ENCODE peak calls at places on chromosomes 16 and 17, in seven cellular contexts. One of them, this sample, is unnamed.
A peak's percentile ranks its signal among the peaks of the same experiment; 100 is the strongest.

GRCh38 chr17:41592601-41593305 is 6.1 kb upstream of the KRT14 start:
- DNase-seq in activated CD4-positive, alpha-beta T cell treated with anti-CD3 and anti-CD28 coated beads, Interleukin-2, amount 10 ng/mL, durations not matched to agents 24 days and 14 days: no peak
- DNase-seq in iPS-NIHi11: no peak
- DNase-seq in stromal cell of bone marrow: no peak
- DNase-seq in ovary: no peak
- DNase-seq in stimulated activated CD4-positive, alpha-beta T cell treated with anti-CD3 and anti-CD28 coated beads, TNF-alpha, amount 100 ng/mL, for 48 hours: no peak
- DNase-seq in MCF 10A: no peak
- DNase-seq in this sample: no peak

GRCh38 chr16:57539072-57539796 is 2.9 kb upstream of the CCDC102A start:
- DNase-seq in activated CD4-positive, alpha-beta T cell treated with anti-CD3 and anti-CD28 coated beads, Interleukin-2, amount 10 ng/mL, durations not matched to agents 24 days and 14 days: no peak
- DNase-seq in iPS-NIHi11: no peak
- DNase-seq in stromal cell of bone marrow: no peak
- DNase-seq in ovary: no peak
- DNase-seq in stimulated activated CD4-positive, alpha-beta T cell treated with anti-CD3 and anti-CD28 coated beads, TNF-alpha, amount 100 ng/mL, for 48 hours: no peak
- DNase-seq in MCF 10A: no peak
- DNase-seq in this sample: no peak

GRCh38 chr16:88454315-88455057 is 1.4 kb downstream of the ZFPM1 start:
- DNase-seq in activated CD4-positive, alpha-beta T cell treated with anti-CD3 and anti-CD28 coated beads, Interleukin-2, amount 10 ng/mL, durations not matched to agents 24 days and 14 days: peak; percentile 85
- DNase-seq in iPS-NIHi11: no peak
- DNase-seq in stromal cell of bone marrow: no peak
- DNase-seq in ovary: no peak
- DNase-seq in stimulated activated CD4-positive, alpha-beta T cell treated with anti-CD3 and anti-CD28 coated beads, TNF-alpha, amount 100 ng/mL, for 48 hours: peak; percentile 31
- DNase-seq in MCF 10A: no peak
- DNase-seq in this sample: no peak

GRCh38 chr16:12426122-12426521 is 377.6 kb downstream of the CPPED1 start:
- DNase-seq in activated CD4-positive, alpha-beta T cell treated with anti-CD3 and anti-CD28 coated beads, Interleukin-2, amount 10 ng/mL, durations not matched to agents 24 days and 14 days: no peak
- DNase-seq in iPS-NIHi11: no peak
- DNase-seq in stromal cell of bone marrow: no peak
- DNase-seq in ovary: no peak
- DNase-seq in stimulated activated CD4-positive, alpha-beta T cell treated with anti-CD3 and anti-CD28 coated beads, TNF-alpha, amount 100 ng/mL, for 48 hours: no peak
- DNase-seq in MCF 10A: no peak
- DNase-seq in this sample: no peak

GRCh38 chr16:2246301-2246885 is 5.0 kb downstream of the ECI1 start:
- DNase-seq in activated CD4-positive, alpha-beta T cell treated with anti-CD3 and anti-CD28 coated beads, Interleukin-2, amount 10 ng/mL, durations not matched to agents 24 days and 14 days: no peak
- DNase-seq in iPS-NIHi11: no peak
- DNase-seq in stromal cell of bone marrow: no peak
- DNase-seq in ovary: no peak
- DNase-seq in stimulated activated CD4-positive, alpha-beta T cell treated with anti-CD3 and anti-CD28 coated beads, TNF-alpha, amount 100 ng/mL, for 48 hours: no peak
- DNase-seq in MCF 10A: no peak
- DNase-seq in this sample: no peak

GRCh38 chr16:81003064-81003463 is 3.6 kb downstream of the CMC2 start:
- DNase-seq in activated CD4-positive, alpha-beta T cell treated with anti-CD3 and anti-CD28 coated beads, Interleukin-2, amount 10 ng/mL, durations not matched to agents 24 days and 14 days: no peak
- DNase-seq in iPS-NIHi11: no peak
- DNase-seq in stromal cell of bone marrow: no peak
- DNase-seq in ovary: no peak
- DNase-seq in stimulated activated CD4-positive, alpha-beta T cell treated with anti-CD3 and anti-CD28 coated beads, TNF-alpha, amount 100 ng/mL, for 48 hours: no peak
- DNase-seq in MCF 10A: no peak
- DNase-seq in this sample: no peak

GRCh38 chr17:41971721-41972523 is 5.3 kb downstream of the CNP start:
- DNase-seq in activated CD4-positive, alpha-beta T cell treated with anti-CD3 and anti-CD28 coated beads, Interleukin-2, amount 10 ng/mL, durations not matched to agents 24 days and 14 days: no peak
- DNase-seq in iPS-NIHi11: no peak
- DNase-seq in stromal cell of bone marrow: no peak
- DNase-seq in ovary: no peak
- DNase-seq in stimulated activated CD4-positive, alpha-beta T cell treated with anti-CD3 and anti-CD28 coated beads, TNF-alpha, amount 100 ng/mL, for 48 hours: no peak
- DNase-seq in MCF 10A: no peak
- DNase-seq in this sample: no peak

GRCh38 chr16:58264961-58265479 is 29.8 kb downstream of the PRSS54 start:
- DNase-seq in activated CD4-positive, alpha-beta T cell treated with anti-CD3 and anti-CD28 coated beads, Interleukin-2, amount 10 ng/mL, durations not matched to agents 24 days and 14 days: no peak
- DNase-seq in iPS-NIHi11: no peak
- DNase-seq in stromal cell of bone marrow: peak; percentile 56
- DNase-seq in ovary: no peak
- DNase-seq in stimulated activated CD4-positive, alpha-beta T cell treated with anti-CD3 and anti-CD28 coated beads, TNF-alpha, amount 100 ng/mL, for 48 hours: peak; percentile 8
- DNase-seq in MCF 10A: peak; percentile 86
- DNase-seq in this sample: no peak

GRCh38 chr17:8046929-8047768 is 8.3 kb downstream of the ALOX15B start:
- DNase-seq in activated CD4-positive, alpha-beta T cell treated with anti-CD3 and anti-CD28 coated beads, Interleukin-2, amount 10 ng/mL, durations not matched to agents 24 days and 14 days: no peak
- DNase-seq in iPS-NIHi11: no peak
- DNase-seq in stromal cell of bone marrow: no peak
- DNase-seq in ovary: no peak
- DNase-seq in stimulated activated CD4-positive, alpha-beta T cell treated with anti-CD3 and anti-CD28 coated beads, TNF-alpha, amount 100 ng/mL, for 48 hours: no peak
- DNase-seq in MCF 10A: no peak
- DNase-seq in this sample: no peak

GRCh38 chr17:27569257-27569722 is 61.7 kb upstream of the LGALS9 start:
- DNase-seq in activated CD4-positive, alpha-beta T cell treated with anti-CD3 and anti-CD28 coated beads, Interleukin-2, amount 10 ng/mL, durations not matched to agents 24 days and 14 days: peak; percentile 81
- DNase-seq in iPS-NIHi11: peak; percentile 82
- DNase-seq in stromal cell of bone marrow: no peak
- DNase-seq in ovary: peak; percentile 45
- DNase-seq in stimulated activated CD4-positive, alpha-beta T cell treated with anti-CD3 and anti-CD28 coated beads, TNF-alpha, amount 100 ng/mL, for 48 hours: peak; percentile 47
- DNase-seq in MCF 10A: peak; percentile 61
- DNase-seq in this sample: no peak

GRCh38 chr17:2090804-2091534 is 36.1 kb downstream of the HIC1 start:
- DNase-seq in activated CD4-positive, alpha-beta T cell treated with anti-CD3 and anti-CD28 coated beads, Interleukin-2, amount 10 ng/mL, durations not matched to agents 24 days and 14 days: no peak
- DNase-seq in iPS-NIHi11: peak; percentile 86
- DNase-seq in stromal cell of bone marrow: peak; percentile 89
- DNase-seq in ovary: peak; percentile 74
- DNase-seq in stimulated activated CD4-positive, alpha-beta T cell treated with anti-CD3 and anti-CD28 coated beads, TNF-alpha, amount 100 ng/mL, for 48 hours: no peak
- DNase-seq in MCF 10A: peak; percentile 54
- DNase-seq in this sample: no peak

GRCh38 chr17:19411641-19412040 is 609 bp downstream of the RNF112 start:
- DNase-seq in activated CD4-positive, alpha-beta T cell treated with anti-CD3 and anti-CD28 coated beads, Interleukin-2, amount 10 ng/mL, durations not matched to agents 24 days and 14 days: no peak
- DNase-seq in iPS-NIHi11: no peak
- DNase-seq in stromal cell of bone marrow: no peak
- DNase-seq in ovary: no peak
- DNase-seq in stimulated activated CD4-positive, alpha-beta T cell treated with anti-CD3 and anti-CD28 coated beads, TNF-alpha, amount 100 ng/mL, for 48 hours: no peak
- DNase-seq in MCF 10A: no peak
- DNase-seq in this sample: no peak

GRCh38 chr17:78000351-78000750 is 41.8 kb downstream of the TNRC6C start:
- DNase-seq in activated CD4-positive, alpha-beta T cell treated with anti-CD3 and anti-CD28 coated beads, Interleukin-2, amount 10 ng/mL, durations not matched to agents 24 days and 14 days: no peak
- DNase-seq in iPS-NIHi11: no peak
- DNase-seq in stromal cell of bone marrow: peak; percentile 11
- DNase-seq in ovary: no peak
- DNase-seq in stimulated activated CD4-positive, alpha-beta T cell treated with anti-CD3 and anti-CD28 coated beads, TNF-alpha, amount 100 ng/mL, for 48 hours: no peak
- DNase-seq in MCF 10A: no peak
- DNase-seq in this sample: no peak

GRCh38 chr17:12342609-12343248 is 322.1 kb downstream of the MAP2K4 start:
- DNase-seq in activated CD4-positive, alpha-beta T cell treated with anti-CD3 and anti-CD28 coated beads, Interleukin-2, amount 10 ng/mL, durations not matched to agents 24 days and 14 days: peak; percentile 38
- DNase-seq in iPS-NIHi11: peak; percentile 78
- DNase-seq in stromal cell of bone marrow: peak; percentile 2
- DNase-seq in ovary: peak; percentile 26
- DNase-seq in stimulated activated CD4-positive, alpha-beta T cell treated with anti-CD3 and anti-CD28 coated beads, TNF-alpha, amount 100 ng/mL, for 48 hours: peak; percentile 0
- DNase-seq in MCF 10A: peak; percentile 16
- DNase-seq in this sample: no peak

GRCh38 chr17:20935740-20936139 is 107.1 kb downstream of the USP22 start:
- DNase-seq in activated CD4-positive, alpha-beta T cell treated with anti-CD3 and anti-CD28 coated beads, Interleukin-2, amount 10 ng/mL, durations not matched to agents 24 days and 14 days: no peak
- DNase-seq in iPS-NIHi11: no peak
- DNase-seq in stromal cell of bone marrow: peak; percentile 68
- DNase-seq in ovary: no peak
- DNase-seq in stimulated activated CD4-positive, alpha-beta T cell treated with anti-CD3 and anti-CD28 coated beads, TNF-alpha, amount 100 ng/mL, for 48 hours: no peak
- DNase-seq in MCF 10A: peak; percentile 89
- DNase-seq in this sample: no peak

GRCh38 chr17:75152971-75153853 is 1.1 kb downstream of the JPT1 start:
- DNase-seq in activated CD4-positive, alpha-beta T cell treated with anti-CD3 and anti-CD28 coated beads, Interleukin-2, amount 10 ng/mL, durations not matched to agents 24 days and 14 days: peak; percentile 81
- DNase-seq in iPS-NIHi11: peak; percentile 49
- DNase-seq in stromal cell of bone marrow: no peak
- DNase-seq in ovary: no peak
- DNase-seq in stimulated activated CD4-positive, alpha-beta T cell treated with anti-CD3 and anti-CD28 coated beads, TNF-alpha, amount 100 ng/mL, for 48 hours: no peak
- DNase-seq in MCF 10A: peak; percentile 71
- DNase-seq in this sample: no peak

GRCh38 chr16:502179-502943 is 25.2 kb upstream of the CAPN15 start:
- DNase-seq in activated CD4-positive, alpha-beta T cell treated with anti-CD3 and anti-CD28 coated beads, Interleukin-2, amount 10 ng/mL, durations not matched to agents 24 days and 14 days: no peak
- DNase-seq in iPS-NIHi11: no peak
- DNase-seq in stromal cell of bone marrow: no peak
- DNase-seq in ovary: no peak
- DNase-seq in stimulated activated CD4-positive, alpha-beta T cell treated with anti-CD3 and anti-CD28 coated beads, TNF-alpha, amount 100 ng/mL, for 48 hours: no peak
- DNase-seq in MCF 10A: no peak
- DNase-seq in this sample: no peak

GRCh38 chr17:79046501-79047280 is 22.7 kb downstream of the C1QTNF1 start:
- DNase-seq in activated CD4-positive, alpha-beta T cell treated with anti-CD3 and anti-CD28 coated beads, Interleukin-2, amount 10 ng/mL, durations not matched to agents 24 days and 14 days: no peak
- DNase-seq in iPS-NIHi11: no peak
- DNase-seq in stromal cell of bone marrow: no peak
- DNase-seq in ovary: no peak
- DNase-seq in stimulated activated CD4-positive, alpha-beta T cell treated with anti-CD3 and anti-CD28 coated beads, TNF-alpha, amount 100 ng/mL, for 48 hours: no peak
- DNase-seq in MCF 10A: no peak
- DNase-seq in this sample: no peak

GRCh38 chr16:54027126-54027922 is 259.3 kb downstream of the IRX3 start:
- DNase-seq in activated CD4-positive, alpha-beta T cell treated with anti-CD3 and anti-CD28 coated beads, Interleukin-2, amount 10 ng/mL, durations not matched to agents 24 days and 14 days: no peak
- DNase-seq in iPS-NIHi11: no peak
- DNase-seq in stromal cell of bone marrow: no peak
- DNase-seq in ovary: no peak
- DNase-seq in stimulated activated CD4-positive, alpha-beta T cell treated with anti-CD3 and anti-CD28 coated beads, TNF-alpha, amount 100 ng/mL, for 48 hours: no peak
- DNase-seq in MCF 10A: peak; percentile 22
- DNase-seq in this sample: no peak

GRCh38 chr16:84055366-84055765 is 12.8 kb upstream of the SLC38A8 start:
- DNase-seq in activated CD4-positive, alpha-beta T cell treated with anti-CD3 and anti-CD28 coated beads, Interleukin-2, amount 10 ng/mL, durations not matched to agents 24 days and 14 days: no peak
- DNase-seq in iPS-NIHi11: no peak
- DNase-seq in stromal cell of bone marrow: no peak
- DNase-seq in ovary: no peak
- DNase-seq in stimulated activated CD4-positive, alpha-beta T cell treated with anti-CD3 and anti-CD28 coated beads, TNF-alpha, amount 100 ng/mL, for 48 hours: no peak
- DNase-seq in MCF 10A: no peak
- DNase-seq in this sample: no peak

GRCh38 chr17:16286009-16286946 is 67.0 kb downstream of the CENPV start:
- DNase-seq in activated CD4-positive, alpha-beta T cell treated with anti-CD3 and anti-CD28 coated beads, Interleukin-2, amount 10 ng/mL, durations not matched to agents 24 days and 14 days: peak; percentile 93
- DNase-seq in iPS-NIHi11: peak; percentile 87
- DNase-seq in stromal cell of bone marrow: peak; percentile 97
- DNase-seq in ovary: peak; percentile 86
- DNase-seq in stimulated activated CD4-positive, alpha-beta T cell treated with anti-CD3 and anti-CD28 coated beads, TNF-alpha, amount 100 ng/mL, for 48 hours: peak; percentile 68
- DNase-seq in MCF 10A: peak; percentile 96
- DNase-seq in this sample: peak; percentile 97

GRCh38 chr17:19265755-19266154 is 28.6 kb downstream of the EPN2 start:
- DNase-seq in activated CD4-positive, alpha-beta T cell treated with anti-CD3 and anti-CD28 coated beads, Interleukin-2, amount 10 ng/mL, durations not matched to agents 24 days and 14 days: no peak
- DNase-seq in iPS-NIHi11: no peak
- DNase-seq in stromal cell of bone marrow: no peak
- DNase-seq in ovary: no peak
- DNase-seq in stimulated activated CD4-positive, alpha-beta T cell treated with anti-CD3 and anti-CD28 coated beads, TNF-alpha, amount 100 ng/mL, for 48 hours: no peak
- DNase-seq in MCF 10A: no peak
- DNase-seq in this sample: no peak

GRCh38 chr17:51352798-51353197 is 92.5 kb downstream of the UTP18 start:
- DNase-seq in activated CD4-positive, alpha-beta T cell treated with anti-CD3 and anti-CD28 coated beads, Interleukin-2, amount 10 ng/mL, durations not matched to agents 24 days and 14 days: no peak
- DNase-seq in iPS-NIHi11: no peak
- DNase-seq in stromal cell of bone marrow: no peak
- DNase-seq in ovary: no peak
- DNase-seq in stimulated activated CD4-positive, alpha-beta T cell treated with anti-CD3 and anti-CD28 coated beads, TNF-alpha, amount 100 ng/mL, for 48 hours: no peak
- DNase-seq in MCF 10A: no peak
- DNase-seq in this sample: no peak

GRCh38 chr17:59357219-59357699 is 25.8 kb downstream of the YPEL2 start:
- DNase-seq in activated CD4-positive, alpha-beta T cell treated with anti-CD3 and anti-CD28 coated beads, Interleukin-2, amount 10 ng/mL, durations not matched to agents 24 days and 14 days: no peak
- DNase-seq in iPS-NIHi11: no peak
- DNase-seq in stromal cell of bone marrow: no peak
- DNase-seq in ovary: no peak
- DNase-seq in stimulated activated CD4-positive, alpha-beta T cell treated with anti-CD3 and anti-CD28 coated beads, TNF-alpha, amount 100 ng/mL, for 48 hours: no peak
- DNase-seq in MCF 10A: no peak
- DNase-seq in this sample: no peak